ENCODE peak calls at places on chromosomes 11 and 22, in nine cellular contexts. One of them, this sample, is unnamed.

GRCh38 chr22:31604746-31605705 is 57.0 kb downstream of the PISD start:
- DNase-seq in CD4-positive, alpha-beta memory T cell: no peak
- DNase-seq in adipocyte: no peak
- DNase-seq in mesenchymal stem cell: no peak
- DNase-seq in thoracic aorta: no peak
- DNase-seq in heart left ventricle: no peak
- DNase-seq in brain microvascular endothelial cell: no peak
- DNase-seq in A549: no peak
- DNase-seq in astrocyte of the spinal cord: no peak
- DNase-seq in this sample: no peak

GRCh38 chr22:40898850-40899357 is 37.0 kb upstream of the DNAJB7 start:
- DNase-seq in CD4-positive, alpha-beta memory T cell: peak
- DNase-seq in adipocyte: peak
- DNase-seq in mesenchymal stem cell: peak
- DNase-seq in thoracic aorta: no peak
- DNase-seq in heart left ventricle: no peak
- DNase-seq in brain microvascular endothelial cell: peak
- DNase-seq in A549: peak
- DNase-seq in astrocyte of the spinal cord: peak
- DNase-seq in this sample: peak

GRCh38 chr11:36763187-36763586 is 165.2 kb upstream of the RAG2 start:
- DNase-seq in CD4-positive, alpha-beta memory T cell: no peak
- DNase-seq in adipocyte: no peak
- DNase-seq in mesenchymal stem cell: peak
- DNase-seq in thoracic aorta: no peak
- DNase-seq in heart left ventricle: no peak
- DNase-seq in brain microvascular endothelial cell: no peak
- DNase-seq in A549: no peak
- DNase-seq in astrocyte of the spinal cord: no peak
- DNase-seq in this sample: peak

GRCh38 chr22:46756097-46756496 is 6.4 kb upstream of the TBC1D22A start:
- DNase-seq in CD4-positive, alpha-beta memory T cell: no peak
- DNase-seq in adipocyte: no peak
- DNase-seq in mesenchymal stem cell: no peak
- DNase-seq in thoracic aorta: no peak
- DNase-seq in heart left ventricle: no peak
- DNase-seq in brain microvascular endothelial cell: no peak
- DNase-seq in A549: no peak
- DNase-seq in astrocyte of the spinal cord: no peak
- DNase-seq in this sample: no peak

GRCh38 chr11:2759228-2760195 is 59.7 kb upstream of the KCNQ1OT1 start:
- DNase-seq in CD4-positive, alpha-beta memory T cell: no peak
- DNase-seq in adipocyte: no peak
- DNase-seq in mesenchymal stem cell: no peak
- DNase-seq in thoracic aorta: no peak
- DNase-seq in heart left ventricle: peak
- DNase-seq in brain microvascular endothelial cell: no peak
- DNase-seq in A549: no peak
- DNase-seq in astrocyte of the spinal cord: no peak
- DNase-seq in this sample: no peak

GRCh38 chr22:23762866-23763578 is at the start of gene C22orf15:
- DNase-seq in CD4-positive, alpha-beta memory T cell: no peak
- DNase-seq in adipocyte: no peak
- DNase-seq in mesenchymal stem cell: peak
- DNase-seq in thoracic aorta: no peak
- DNase-seq in heart left ventricle: no peak
- DNase-seq in brain microvascular endothelial cell: no peak
- DNase-seq in A549: no peak
- DNase-seq in astrocyte of the spinal cord: peak
- DNase-seq in this sample: peak

GRCh38 chr11:447923-448731 is 2.0 kb upstream of the PTDSS2 start:
- DNase-seq in CD4-positive, alpha-beta memory T cell: peak
- DNase-seq in adipocyte: peak
- DNase-seq in mesenchymal stem cell: peak
- DNase-seq in thoracic aorta: peak
- DNase-seq in heart left ventricle: peak
- DNase-seq in brain microvascular endothelial cell: peak
- DNase-seq in A549: peak
- DNase-seq in astrocyte of the spinal cord: peak
- DNase-seq in this sample: peak

GRCh38 chr11:47532597-47533213 is 20.2 kb downstream of the CELF1 start:
- DNase-seq in CD4-positive, alpha-beta memory T cell: no peak
- DNase-seq in adipocyte: peak
- DNase-seq in mesenchymal stem cell: peak
- DNase-seq in thoracic aorta: no peak
- DNase-seq in heart left ventricle: no peak
- DNase-seq in brain microvascular endothelial cell: no peak
- DNase-seq in A549: no peak
- DNase-seq in astrocyte of the spinal cord: no peak
- DNase-seq in this sample: peak

GRCh38 chr11:120590472-120590871 is 78.9 kb downstream of the GRIK4 start:
- DNase-seq in CD4-positive, alpha-beta memory T cell: no peak
- DNase-seq in adipocyte: no peak
- DNase-seq in mesenchymal stem cell: peak
- DNase-seq in thoracic aorta: no peak
- DNase-seq in heart left ventricle: no peak
- DNase-seq in brain microvascular endothelial cell: no peak
- DNase-seq in A549: no peak
- DNase-seq in astrocyte of the spinal cord: no peak
- DNase-seq in this sample: no peak

GRCh38 chr11:18775492-18776292 is 15.9 kb downstream of the PTPN5 start:
- DNase-seq in CD4-positive, alpha-beta memory T cell: peak
- DNase-seq in adipocyte: peak
- DNase-seq in mesenchymal stem cell: peak
- DNase-seq in thoracic aorta: no peak
- DNase-seq in heart left ventricle: peak
- DNase-seq in brain microvascular endothelial cell: peak
- DNase-seq in A549: peak
- DNase-seq in astrocyte of the spinal cord: peak
- DNase-seq in this sample: peak

GRCh38 chr11:116396332-116396731 is 376.5 kb downstream of the BUD13 start:
- DNase-seq in CD4-positive, alpha-beta memory T cell: no peak
- DNase-seq in adipocyte: no peak
- DNase-seq in mesenchymal stem cell: no peak
- DNase-seq in thoracic aorta: no peak
- DNase-seq in heart left ventricle: no peak
- DNase-seq in brain microvascular endothelial cell: no peak
- DNase-seq in A549: no peak
- DNase-seq in astrocyte of the spinal cord: no peak
- DNase-seq in this sample: no peak

GRCh38 chr11:127023991-127024390 is 23.4 kb upstream of the KIRREL3 start:
- DNase-seq in CD4-positive, alpha-beta memory T cell: no peak
- DNase-seq in adipocyte: no peak
- DNase-seq in mesenchymal stem cell: no peak
- DNase-seq in thoracic aorta: no peak
- DNase-seq in heart left ventricle: no peak
- DNase-seq in brain microvascular endothelial cell: no peak
- DNase-seq in A549: no peak
- DNase-seq in astrocyte of the spinal cord: no peak
- DNase-seq in this sample: no peak
- H3K4me3 ChIP-seq in CD4-positive, alpha-beta memory T cell: no peak
- H3K4me3 ChIP-seq in adipocyte: no peak
- H3K4me3 ChIP-seq in mesenchymal stem cell: no peak
- H3K4me3 ChIP-seq in thoracic aorta: no peak
- H3K4me3 ChIP-seq in heart left ventricle: no peak
- H3K4me3 ChIP-seq in brain microvascular endothelial cell: no peak
- H3K4me3 ChIP-seq in A549: no peak
- H3K4me3 ChIP-seq in astrocyte of the spinal cord: no peak
- H3K4me3 ChIP-seq in this sample: no peak

GRCh38 chr11:30586251-30587144 is at the start of gene MPPED2:
- DNase-seq in CD4-positive, alpha-beta memory T cell: no peak
- DNase-seq in adipocyte: no peak
- DNase-seq in mesenchymal stem cell: no peak
- DNase-seq in thoracic aorta: no peak
- DNase-seq in heart left ventricle: peak
- DNase-seq in brain microvascular endothelial cell: no peak
- DNase-seq in A549: peak
- DNase-seq in astrocyte of the spinal cord: no peak
- DNase-seq in this sample: peak
- H3K4me3 ChIP-seq in CD4-positive, alpha-beta memory T cell: no peak
- H3K4me3 ChIP-seq in adipocyte: peak
- H3K4me3 ChIP-seq in mesenchymal stem cell: peak
- H3K4me3 ChIP-seq in thoracic aorta: peak
- H3K4me3 ChIP-seq in heart left ventricle: peak
- H3K4me3 ChIP-seq in brain microvascular endothelial cell: peak
- H3K4me3 ChIP-seq in A549: peak
- H3K4me3 ChIP-seq in astrocyte of the spinal cord: peak
- H3K4me3 ChIP-seq in this sample: peak

GRCh38 chr11:12715131-12715530 is 40.9 kb downstream of the TEAD1 start:
- DNase-seq in CD4-positive, alpha-beta memory T cell: no peak
- DNase-seq in adipocyte: no peak
- DNase-seq in mesenchymal stem cell: no peak
- DNase-seq in thoracic aorta: no peak
- DNase-seq in heart left ventricle: no peak
- DNase-seq in brain microvascular endothelial cell: no peak
- DNase-seq in A549: no peak
- DNase-seq in astrocyte of the spinal cord: no peak
- DNase-seq in this sample: no peak

GRCh38 chr11:12707500-12707880 is 33.3 kb downstream of the TEAD1 start:
- DNase-seq in CD4-positive, alpha-beta memory T cell: no peak
- DNase-seq in adipocyte: no peak
- DNase-seq in mesenchymal stem cell: no peak
- DNase-seq in thoracic aorta: no peak
- DNase-seq in heart left ventricle: no peak
- DNase-seq in brain microvascular endothelial cell: no peak
- DNase-seq in A549: no peak
- DNase-seq in astrocyte of the spinal cord: no peak
- DNase-seq in this sample: no peak

GRCh38 chr11:12715941-12716340 is 41.7 kb downstream of the TEAD1 start:
- DNase-seq in CD4-positive, alpha-beta memory T cell: no peak
- DNase-seq in adipocyte: no peak
- DNase-seq in mesenchymal stem cell: no peak
- DNase-seq in thoracic aorta: no peak
- DNase-seq in heart left ventricle: peak
- DNase-seq in brain microvascular endothelial cell: no peak
- DNase-seq in A549: no peak
- DNase-seq in astrocyte of the spinal cord: no peak
- DNase-seq in this sample: no peak

GRCh38 chr11:12716816-12717215 is 42.6 kb downstream of the TEAD1 start:
- DNase-seq in CD4-positive, alpha-beta memory T cell: no peak
- DNase-seq in adipocyte: no peak
- DNase-seq in mesenchymal stem cell: no peak
- DNase-seq in thoracic aorta: no peak
- DNase-seq in heart left ventricle: no peak
- DNase-seq in brain microvascular endothelial cell: no peak
- DNase-seq in A549: no peak
- DNase-seq in astrocyte of the spinal cord: no peak
- DNase-seq in this sample: no peak

DNA sequence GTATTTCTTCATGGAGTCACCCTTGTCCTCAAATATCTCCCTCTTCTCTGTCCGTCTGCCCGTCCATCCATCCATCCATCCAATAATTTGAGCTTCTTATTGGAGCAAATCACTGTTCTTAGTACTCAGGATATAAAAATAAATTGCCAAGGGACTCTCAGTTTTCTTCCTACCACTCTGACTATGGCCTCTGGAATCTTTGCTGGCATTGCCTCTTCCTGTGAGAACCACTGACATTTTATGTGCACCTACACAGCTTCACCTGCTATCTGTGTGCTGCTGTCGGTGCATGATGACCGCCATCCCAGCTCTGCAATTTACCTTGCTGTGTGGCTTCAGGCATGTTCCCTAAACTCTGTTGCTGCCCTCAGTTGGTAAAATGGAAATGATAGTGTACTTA is 37.9 kb downstream of the TEAD1 start:
- DNase-seq in CD4-positive, alpha-beta memory T cell: no peak
- DNase-seq in adipocyte: no peak
- DNase-seq in mesenchymal stem cell: no peak
- DNase-seq in thoracic aorta: no peak
- DNase-seq in heart left ventricle: no peak
- DNase-seq in brain microvascular endothelial cell: no peak
- DNase-seq in A549: no peak
- DNase-seq in astrocyte of the spinal cord: no peak
- DNase-seq in this sample: no peak
- H3K4me3 ChIP-seq in CD4-positive, alpha-beta memory T cell: no peak
- H3K4me3 ChIP-seq in adipocyte: no peak
- H3K4me3 ChIP-seq in mesenchymal stem cell: no peak
- H3K4me3 ChIP-seq in thoracic aorta: no peak
- H3K4me3 ChIP-seq in heart left ventricle: no peak
- H3K4me3 ChIP-seq in brain microvascular endothelial cell: no peak
- H3K4me3 ChIP-seq in A549: no peak
- H3K4me3 ChIP-seq in astrocyte of the spinal cord: no peak
- H3K4me3 ChIP-seq in this sample: no peak

GRCh38 chr22:49190816-49191505 is 636.7 kb downstream of the BRD1 start:
- DNase-seq in CD4-positive, alpha-beta memory T cell: no peak
- DNase-seq in adipocyte: no peak
- DNase-seq in mesenchymal stem cell: no peak
- DNase-seq in thoracic aorta: no peak
- DNase-seq in heart left ventricle: no peak
- DNase-seq in brain microvascular endothelial cell: no peak
- DNase-seq in A549: no peak
- DNase-seq in astrocyte of the spinal cord: no peak
- DNase-seq in this sample: no peak
- H3K4me3 ChIP-seq in CD4-positive, alpha-beta memory T cell: no peak
- H3K4me3 ChIP-seq in adipocyte: no peak
- H3K4me3 ChIP-seq in mesenchymal stem cell: no peak
- H3K4me3 ChIP-seq in thoracic aorta: no peak
- H3K4me3 ChIP-seq in heart left ventricle: no peak
- H3K4me3 ChIP-seq in brain microvascular endothelial cell: no peak
- H3K4me3 ChIP-seq in A549: no peak
- H3K4me3 ChIP-seq in astrocyte of the spinal cord: no peak
- H3K4me3 ChIP-seq in this sample: no peak

This sample was measured in A673.